ENCODE peak calls at places on chromosomes 5 and 9, in five cellular contexts. One of them, this sample, is unnamed.

GRCh38 chr9:80285325-80285724 is 713.6 kb downstream of the TLE4 start:
- DNase-seq in stimulated activated CD4-positive, alpha-beta T cell treated with anti-CD3 and anti-CD28 coated beads, Interleukin-1b, Interleukin-23, amount 100 ng/mL, for 48 hours: no peak
- DNase-seq in NCI-H510A treated with DMSO at 0.1 percent for 48 hours: no peak
- DNase-seq in stimulated activated CD8-positive, alpha-beta memory T cell treated with anti-CD3 and anti-CD28 coated beads, Interleukin-7, amount 100 ng/mL, for 24 hours: no peak
- DNase-seq in activated effector memory CD4-positive, alpha-beta T cell treated with Interleukin-2 at 50 U/mL for 16 hours: no peak
- DNase-seq in this sample: no peak

GRCh38 chr9:35510745-35511428 is 21.0 kb downstream of the RUSC2 start:
- DNase-seq in NCI-H510A treated with DMSO at 0.1 percent for 48 hours: no peak
- DNase-seq in stimulated activated CD8-positive, alpha-beta memory T cell treated with anti-CD3 and anti-CD28 coated beads, Interleukin-7, amount 100 ng/mL, for 24 hours: no peak
- DNase-seq in activated effector memory CD4-positive, alpha-beta T cell treated with Interleukin-2 at 50 U/mL for 16 hours: no peak
- DNase-seq in stimulated activated CD4-positive, alpha-beta T cell treated with anti-CD3 and anti-CD28 coated beads, Interleukin-1b, Interleukin-23, amount 100 ng/mL, for 48 hours: no peak
- DNase-seq in this sample: no peak

GRCh38 chr5:132466453-132467291 is 23.9 kb downstream of the IRF1 start:
- DNase-seq in stimulated activated CD8-positive, alpha-beta memory T cell treated with anti-CD3 and anti-CD28 coated beads, Interleukin-7, amount 100 ng/mL, for 24 hours: no peak
- DNase-seq in activated effector memory CD4-positive, alpha-beta T cell treated with Interleukin-2 at 50 U/mL for 16 hours: peak
- DNase-seq in stimulated activated CD4-positive, alpha-beta T cell treated with anti-CD3 and anti-CD28 coated beads, Interleukin-1b, Interleukin-23, amount 100 ng/mL, for 48 hours: peak
- DNase-seq in NCI-H510A treated with DMSO at 0.1 percent for 48 hours: no peak
- DNase-seq in this sample: peak

GRCh38 chr5:43649256-43649655 is 46.3 kb downstream of the NNT start:
- DNase-seq in stimulated activated CD8-positive, alpha-beta memory T cell treated with anti-CD3 and anti-CD28 coated beads, Interleukin-7, amount 100 ng/mL, for 24 hours: no peak
- DNase-seq in NCI-H510A treated with DMSO at 0.1 percent for 48 hours: no peak
- DNase-seq in activated effector memory CD4-positive, alpha-beta T cell treated with Interleukin-2 at 50 U/mL for 16 hours: no peak
- DNase-seq in stimulated activated CD4-positive, alpha-beta T cell treated with anti-CD3 and anti-CD28 coated beads, Interleukin-1b, Interleukin-23, amount 100 ng/mL, for 48 hours: no peak
- DNase-seq in this sample: no peak

GRCh38 chr5:139812323-139812722 is 16.7 kb downstream of the PSD2 start:
- DNase-seq in activated effector memory CD4-positive, alpha-beta T cell treated with Interleukin-2 at 50 U/mL for 16 hours: no peak
- DNase-seq in stimulated activated CD8-positive, alpha-beta memory T cell treated with anti-CD3 and anti-CD28 coated beads, Interleukin-7, amount 100 ng/mL, for 24 hours: no peak
- DNase-seq in NCI-H510A treated with DMSO at 0.1 percent for 48 hours: no peak
- DNase-seq in stimulated activated CD4-positive, alpha-beta T cell treated with anti-CD3 and anti-CD28 coated beads, Interleukin-1b, Interleukin-23, amount 100 ng/mL, for 48 hours: no peak
- DNase-seq in this sample: no peak

GRCh38 chr5:34928267-34928666 is 1.1 kb upstream of the DNAJC21 start:
- DNase-seq in activated effector memory CD4-positive, alpha-beta T cell treated with Interleukin-2 at 50 U/mL for 16 hours: no peak
- DNase-seq in stimulated activated CD4-positive, alpha-beta T cell treated with anti-CD3 and anti-CD28 coated beads, Interleukin-1b, Interleukin-23, amount 100 ng/mL, for 48 hours: no peak
- DNase-seq in stimulated activated CD8-positive, alpha-beta memory T cell treated with anti-CD3 and anti-CD28 coated beads, Interleukin-7, amount 100 ng/mL, for 24 hours: no peak
- DNase-seq in NCI-H510A treated with DMSO at 0.1 percent for 48 hours: no peak
- DNase-seq in this sample: no peak

GRCh38 chr5:97839338-97840081 is 656.5 kb upstream of the RIOK2 start:
- DNase-seq in stimulated activated CD4-positive, alpha-beta T cell treated with anti-CD3 and anti-CD28 coated beads, Interleukin-1b, Interleukin-23, amount 100 ng/mL, for 48 hours: no peak
- DNase-seq in NCI-H510A treated with DMSO at 0.1 percent for 48 hours: no peak
- DNase-seq in stimulated activated CD8-positive, alpha-beta memory T cell treated with anti-CD3 and anti-CD28 coated beads, Interleukin-7, amount 100 ng/mL, for 24 hours: no peak
- DNase-seq in activated effector memory CD4-positive, alpha-beta T cell treated with Interleukin-2 at 50 U/mL for 16 hours: no peak
- DNase-seq in this sample: no peak

GRCh38 chr9:109901191-109901590 is 121.2 kb downstream of the PALM2AKAP2 start:
- DNase-seq in activated effector memory CD4-positive, alpha-beta T cell treated with Interleukin-2 at 50 U/mL for 16 hours: no peak
- DNase-seq in stimulated activated CD4-positive, alpha-beta T cell treated with anti-CD3 and anti-CD28 coated beads, Interleukin-1b, Interleukin-23, amount 100 ng/mL, for 48 hours: no peak
- DNase-seq in NCI-H510A treated with DMSO at 0.1 percent for 48 hours: no peak
- DNase-seq in stimulated activated CD8-positive, alpha-beta memory T cell treated with anti-CD3 and anti-CD28 coated beads, Interleukin-7, amount 100 ng/mL, for 24 hours: no peak
- DNase-seq in this sample: no peak

GRCh38 chr5:112996830-112997374 is 20.3 kb downstream of the DCP2 start:
- DNase-seq in activated effector memory CD4-positive, alpha-beta T cell treated with Interleukin-2 at 50 U/mL for 16 hours: no peak
- DNase-seq in stimulated activated CD4-positive, alpha-beta T cell treated with anti-CD3 and anti-CD28 coated beads, Interleukin-1b, Interleukin-23, amount 100 ng/mL, for 48 hours: no peak
- DNase-seq in NCI-H510A treated with DMSO at 0.1 percent for 48 hours: no peak
- DNase-seq in stimulated activated CD8-positive, alpha-beta memory T cell treated with anti-CD3 and anti-CD28 coated beads, Interleukin-7, amount 100 ng/mL, for 24 hours: no peak
- DNase-seq in this sample: no peak

GRCh38 chr5:114419941-114420340 is 58.1 kb downstream of the KCNN2 start:
- DNase-seq in stimulated activated CD8-positive, alpha-beta memory T cell treated with anti-CD3 and anti-CD28 coated beads, Interleukin-7, amount 100 ng/mL, for 24 hours: no peak
- DNase-seq in stimulated activated CD4-positive, alpha-beta T cell treated with anti-CD3 and anti-CD28 coated beads, Interleukin-1b, Interleukin-23, amount 100 ng/mL, for 48 hours: no peak
- DNase-seq in NCI-H510A treated with DMSO at 0.1 percent for 48 hours: no peak
- DNase-seq in activated effector memory CD4-positive, alpha-beta T cell treated with Interleukin-2 at 50 U/mL for 16 hours: no peak
- DNase-seq in this sample: no peak

GRCh38 chr9:13351768-13352386 is 72.4 kb upstream of the MPDZ start:
- DNase-seq in stimulated activated CD4-positive, alpha-beta T cell treated with anti-CD3 and anti-CD28 coated beads, Interleukin-1b, Interleukin-23, amount 100 ng/mL, for 48 hours: no peak
- DNase-seq in stimulated activated CD8-positive, alpha-beta memory T cell treated with anti-CD3 and anti-CD28 coated beads, Interleukin-7, amount 100 ng/mL, for 24 hours: no peak
- DNase-seq in activated effector memory CD4-positive, alpha-beta T cell treated with Interleukin-2 at 50 U/mL for 16 hours: no peak
- DNase-seq in NCI-H510A treated with DMSO at 0.1 percent for 48 hours: peak
- DNase-seq in this sample: peak

GRCh38 chr5:72452515-72453259 is 54.5 kb downstream of the ZNF366 start:
- DNase-seq in NCI-H510A treated with DMSO at 0.1 percent for 48 hours: no peak
- DNase-seq in stimulated activated CD8-positive, alpha-beta memory T cell treated with anti-CD3 and anti-CD28 coated beads, Interleukin-7, amount 100 ng/mL, for 24 hours: no peak
- DNase-seq in activated effector memory CD4-positive, alpha-beta T cell treated with Interleukin-2 at 50 U/mL for 16 hours: no peak
- DNase-seq in stimulated activated CD4-positive, alpha-beta T cell treated with anti-CD3 and anti-CD28 coated beads, Interleukin-1b, Interleukin-23, amount 100 ng/mL, for 48 hours: no peak
- DNase-seq in this sample: no peak

GRCh38 chr5:148858106-148858505 is 31.7 kb downstream of the ADRB2 start:
- DNase-seq in activated effector memory CD4-positive, alpha-beta T cell treated with Interleukin-2 at 50 U/mL for 16 hours: no peak
- DNase-seq in NCI-H510A treated with DMSO at 0.1 percent for 48 hours: no peak
- DNase-seq in stimulated activated CD8-positive, alpha-beta memory T cell treated with anti-CD3 and anti-CD28 coated beads, Interleukin-7, amount 100 ng/mL, for 24 hours: no peak
- DNase-seq in stimulated activated CD4-positive, alpha-beta T cell treated with anti-CD3 and anti-CD28 coated beads, Interleukin-1b, Interleukin-23, amount 100 ng/mL, for 48 hours: no peak
- DNase-seq in this sample: no peak

GRCh38 chr5:158431369-158432029 is 572.6 kb upstream of the CLINT1 start:
- DNase-seq in stimulated activated CD4-positive, alpha-beta T cell treated with anti-CD3 and anti-CD28 coated beads, Interleukin-1b, Interleukin-23, amount 100 ng/mL, for 48 hours: no peak
- DNase-seq in activated effector memory CD4-positive, alpha-beta T cell treated with Interleukin-2 at 50 U/mL for 16 hours: no peak
- DNase-seq in NCI-H510A treated with DMSO at 0.1 percent for 48 hours: no peak
- DNase-seq in stimulated activated CD8-positive, alpha-beta memory T cell treated with anti-CD3 and anti-CD28 coated beads, Interleukin-7, amount 100 ng/mL, for 24 hours: no peak
- DNase-seq in this sample: no peak

GRCh38 chr5:174532453-174533126 is 191.8 kb upstream of the MSX2 start:
- DNase-seq in stimulated activated CD4-positive, alpha-beta T cell treated with anti-CD3 and anti-CD28 coated beads, Interleukin-1b, Interleukin-23, amount 100 ng/mL, for 48 hours: peak
- DNase-seq in NCI-H510A treated with DMSO at 0.1 percent for 48 hours: peak
- DNase-seq in stimulated activated CD8-positive, alpha-beta memory T cell treated with anti-CD3 and anti-CD28 coated beads, Interleukin-7, amount 100 ng/mL, for 24 hours: no peak
- DNase-seq in activated effector memory CD4-positive, alpha-beta T cell treated with Interleukin-2 at 50 U/mL for 16 hours: no peak
- DNase-seq in this sample: no peak

GRCh38 chr9:83471223-83471622 is 67.0 kb downstream of the FRMD3 start:
- DNase-seq in stimulated activated CD8-positive, alpha-beta memory T cell treated with anti-CD3 and anti-CD28 coated beads, Interleukin-7, amount 100 ng/mL, for 24 hours: no peak
- DNase-seq in activated effector memory CD4-positive, alpha-beta T cell treated with Interleukin-2 at 50 U/mL for 16 hours: no peak
- DNase-seq in stimulated activated CD4-positive, alpha-beta T cell treated with anti-CD3 and anti-CD28 coated beads, Interleukin-1b, Interleukin-23, amount 100 ng/mL, for 48 hours: no peak
- DNase-seq in NCI-H510A treated with DMSO at 0.1 percent for 48 hours: no peak
- DNase-seq in this sample: no peak

GRCh38 chr9:81621785-81622243 is 67.5 kb downstream of the TLE1 start:
- DNase-seq in stimulated activated CD8-positive, alpha-beta memory T cell treated with anti-CD3 and anti-CD28 coated beads, Interleukin-7, amount 100 ng/mL, for 24 hours: no peak
- DNase-seq in stimulated activated CD4-positive, alpha-beta T cell treated with anti-CD3 and anti-CD28 coated beads, Interleukin-1b, Interleukin-23, amount 100 ng/mL, for 48 hours: no peak
- DNase-seq in NCI-H510A treated with DMSO at 0.1 percent for 48 hours: no peak
- DNase-seq in activated effector memory CD4-positive, alpha-beta T cell treated with Interleukin-2 at 50 U/mL for 16 hours: no peak
- DNase-seq in this sample: no peak

GRCh38 chr9:121294866-121295661 is 27.1 kb downstream of the GSN start:
- DNase-seq in stimulated activated CD4-positive, alpha-beta T cell treated with anti-CD3 and anti-CD28 coated beads, Interleukin-1b, Interleukin-23, amount 100 ng/mL, for 48 hours: no peak
- DNase-seq in NCI-H510A treated with DMSO at 0.1 percent for 48 hours: no peak
- DNase-seq in stimulated activated CD8-positive, alpha-beta memory T cell treated with anti-CD3 and anti-CD28 coated beads, Interleukin-7, amount 100 ng/mL, for 24 hours: no peak
- DNase-seq in activated effector memory CD4-positive, alpha-beta T cell treated with Interleukin-2 at 50 U/mL for 16 hours: no peak
- DNase-seq in this sample: no peak

GRCh38 chr9:137077010-137077747 is at the start of gene UAP1L1:
- DNase-seq in stimulated activated CD4-positive, alpha-beta T cell treated with anti-CD3 and anti-CD28 coated beads, Interleukin-1b, Interleukin-23, amount 100 ng/mL, for 48 hours: peak
- DNase-seq in activated effector memory CD4-positive, alpha-beta T cell treated with Interleukin-2 at 50 U/mL for 16 hours: peak
- DNase-seq in stimulated activated CD8-positive, alpha-beta memory T cell treated with anti-CD3 and anti-CD28 coated beads, Interleukin-7, amount 100 ng/mL, for 24 hours: no peak
- DNase-seq in NCI-H510A treated with DMSO at 0.1 percent for 48 hours: no peak
- DNase-seq in this sample: no peak

GRCh38 chr9:2351324-2351723 is 270.3 kb upstream of the VLDLR start:
- DNase-seq in stimulated activated CD8-positive, alpha-beta memory T cell treated with anti-CD3 and anti-CD28 coated beads, Interleukin-7, amount 100 ng/mL, for 24 hours: no peak
- DNase-seq in stimulated activated CD4-positive, alpha-beta T cell treated with anti-CD3 and anti-CD28 coated beads, Interleukin-1b, Interleukin-23, amount 100 ng/mL, for 48 hours: no peak
- DNase-seq in activated effector memory CD4-positive, alpha-beta T cell treated with Interleukin-2 at 50 U/mL for 16 hours: no peak
- DNase-seq in NCI-H510A treated with DMSO at 0.1 percent for 48 hours: no peak
- DNase-seq in this sample: no peak

GRCh38 chr9:110016340-110016739 is 191.6 kb downstream of the C9orf152 start:
- DNase-seq in NCI-H510A treated with DMSO at 0.1 percent for 48 hours: no peak
- DNase-seq in activated effector memory CD4-positive, alpha-beta T cell treated with Interleukin-2 at 50 U/mL for 16 hours: no peak
- DNase-seq in stimulated activated CD8-positive, alpha-beta memory T cell treated with anti-CD3 and anti-CD28 coated beads, Interleukin-7, amount 100 ng/mL, for 24 hours: no peak
- DNase-seq in stimulated activated CD4-positive, alpha-beta T cell treated with anti-CD3 and anti-CD28 coated beads, Interleukin-1b, Interleukin-23, amount 100 ng/mL, for 48 hours: no peak
- DNase-seq in this sample: no peak

GRCh38 chr9:95048225-95049087 is 269.1 kb downstream of the FANCC start:
- DNase-seq in activated effector memory CD4-positive, alpha-beta T cell treated with Interleukin-2 at 50 U/mL for 16 hours: peak
- DNase-seq in stimulated activated CD4-positive, alpha-beta T cell treated with anti-CD3 and anti-CD28 coated beads, Interleukin-1b, Interleukin-23, amount 100 ng/mL, for 48 hours: peak
- DNase-seq in NCI-H510A treated with DMSO at 0.1 percent for 48 hours: peak
- DNase-seq in stimulated activated CD8-positive, alpha-beta memory T cell treated with anti-CD3 and anti-CD28 coated beads, Interleukin-7, amount 100 ng/mL, for 24 hours: peak
- DNase-seq in this sample: peak

GRCh38 chr5:65790371-65791163 is 68.6 kb downstream of the NLN start:
- DNase-seq in stimulated activated CD4-positive, alpha-beta T cell treated with anti-CD3 and anti-CD28 coated beads, Interleukin-1b, Interleukin-23, amount 100 ng/mL, for 48 hours: peak
- DNase-seq in NCI-H510A treated with DMSO at 0.1 percent for 48 hours: no peak
- DNase-seq in stimulated activated CD8-positive, alpha-beta memory T cell treated with anti-CD3 and anti-CD28 coated beads, Interleukin-7, amount 100 ng/mL, for 24 hours: peak
- DNase-seq in activated effector memory CD4-positive, alpha-beta T cell treated with Interleukin-2 at 50 U/mL for 16 hours: no peak
- DNase-seq in this sample: no peak

GRCh38 chr9:129143031-129143441 is 31.8 kb downstream of the PTPA start:
- DNase-seq in activated effector memory CD4-positive, alpha-beta T cell treated with Interleukin-2 at 50 U/mL for 16 hours: peak
- DNase-seq in NCI-H510A treated with DMSO at 0.1 percent for 48 hours: peak
- DNase-seq in stimulated activated CD8-positive, alpha-beta memory T cell treated with anti-CD3 and anti-CD28 coated beads, Interleukin-7, amount 100 ng/mL, for 24 hours: peak
- DNase-seq in stimulated activated CD4-positive, alpha-beta T cell treated with anti-CD3 and anti-CD28 coated beads, Interleukin-1b, Interleukin-23, amount 100 ng/mL, for 48 hours: peak
- DNase-seq in this sample: peak

GRCh38 chr9:90019596-90019995 is 414.8 kb downstream of the GADD45G start:
- DNase-seq in stimulated activated CD8-positive, alpha-beta memory T cell treated with anti-CD3 and anti-CD28 coated beads, Interleukin-7, amount 100 ng/mL, for 24 hours: no peak
- DNase-seq in NCI-H510A treated with DMSO at 0.1 percent for 48 hours: no peak
- DNase-seq in stimulated activated CD4-positive, alpha-beta T cell treated with anti-CD3 and anti-CD28 coated beads, Interleukin-1b, Interleukin-23, amount 100 ng/mL, for 48 hours: no peak
- DNase-seq in activated effector memory CD4-positive, alpha-beta T cell treated with Interleukin-2 at 50 U/mL for 16 hours: no peak
- DNase-seq in this sample: no peak

GRCh38 chr5:5481633-5482032 is 59.2 kb downstream of the ICE1 start:
- DNase-seq in stimulated activated CD8-positive, alpha-beta memory T cell treated with anti-CD3 and anti-CD28 coated beads, Interleukin-7, amount 100 ng/mL, for 24 hours: no peak
- DNase-seq in stimulated activated CD4-positive, alpha-beta T cell treated with anti-CD3 and anti-CD28 coated beads, Interleukin-1b, Interleukin-23, amount 100 ng/mL, for 48 hours: no peak
- DNase-seq in NCI-H510A treated with DMSO at 0.1 percent for 48 hours: no peak
- DNase-seq in activated effector memory CD4-positive, alpha-beta T cell treated with Interleukin-2 at 50 U/mL for 16 hours: no peak
- DNase-seq in this sample: no peak

GRCh38 chr5:150468206-150468605 is 18.7 kb upstream of the RPS14 start:
- DNase-seq in activated effector memory CD4-positive, alpha-beta T cell treated with Interleukin-2 at 50 U/mL for 16 hours: no peak
- DNase-seq in stimulated activated CD4-positive, alpha-beta T cell treated with anti-CD3 and anti-CD28 coated beads, Interleukin-1b, Interleukin-23, amount 100 ng/mL, for 48 hours: no peak
- DNase-seq in stimulated activated CD8-positive, alpha-beta memory T cell treated with anti-CD3 and anti-CD28 coated beads, Interleukin-7, amount 100 ng/mL, for 24 hours: no peak
- DNase-seq in NCI-H510A treated with DMSO at 0.1 percent for 48 hours: no peak
- DNase-seq in this sample: no peak